ENCODE peak calls at places on chromosomes 5 and 9, in four cellular contexts. I, C, R and K are unnamed samples.

GRCh38 chr9:126676685-126677143 is 63.0 kb downstream of the LMX1B start:
- DNase-seq in I (no peak), C (no peak), R (no peak), K (no peak)

GRCh38 chr5:97065475-97065874 is 76.9 kb downstream of the LIX1 start:
- DNase-seq in I (no peak), C (no peak), R (no peak), K (no peak)

GRCh38 chr5:87413116-87413645 is 451 bp upstream of the CCNH start:
- DNase-seq in I (no peak), C (no peak), R (peak; percentile 60), K (no peak)

GRCh38 chr5:129378961-129379360 is 81.1 kb upstream of the ADAMTS19 start:
- DNase-seq in I (no peak), C (no peak), R (no peak), K (no peak)

GRCh38 chr9:112135706-112136105 is 39.4 kb downstream of the SUSD1 start:
- DNase-seq in I (no peak), C (no peak), R (no peak), K (no peak)

GRCh38 chr5:38719916-38720315 is 125.9 kb upstream of the OSMR start:
- DNase-seq in I (peak; percentile 22), C (no peak), R (no peak), K (no peak)

GRCh38 chr5:130549884-130550552 is 615.0 kb downstream of the HINT1 start:
- DNase-seq in I (no peak), C (no peak), R (no peak), K (no peak)

GRCh38 chr5:72328172-72328571 is 8.0 kb downstream of the PTCD2 start:
- DNase-seq in I (peak; percentile 94), C (no peak), R (no peak), K (peak; percentile 74)

GRCh38 chr9:106956971-106957370 is 94.0 kb downstream of the ZNF462 start:
- DNase-seq in I (no peak), C (no peak), R (no peak), K (no peak)

GRCh38 chr5:41087461-41087860 is 16.3 kb upstream of the MROH2B start:
- DNase-seq in I (no peak), C (no peak), R (no peak), K (no peak)

GRCh38 chr9:84839538-84839937 is 170.0 kb downstream of the NTRK2 start:
- DNase-seq in I (no peak), C (no peak), R (no peak), K (no peak)

GRCh38 chr5:14681236-14681752 is 16.8 kb downstream of the OTULIN start:
- DNase-seq in I (no peak), C (no peak), R (no peak), K (no peak)